ENCODE peak calls at places on chromosomes 2 and 18, in eight cellular contexts. U, N, E, L, G, D, Y and S are unnamed samples. For H3K36me3, the result is how much of the 10 kb centered on the place peaks cover.

GRCh38 chr2:197433770-197434438 is 924 bp downstream of the SF3B1 start:
- DNase-seq in D (no peak), L (no peak), N (no peak), G (no peak), Y (no peak), E (no peak), U (peak), S (no peak)

GRCh38 chr2:229410312-229410711 is 139.2 kb upstream of the PID1 start:
- DNase-seq in E (no peak), G (no peak), Y (no peak), L (no peak), D (no peak), N (no peak), U (no peak), S (no peak)

GRCh38 chr2:183123959-183124221 is 353 bp upstream of the NUP35 start:
- DNase-seq in Y (no peak), D (no peak), G (no peak), E (no peak), L (no peak), N (no peak), U (no peak), S (no peak)

GRCh38 chr18:55582325-55582724 is 5.7 kb downstream of the TCF4 start:
- DNase-seq in N (no peak), L (no peak), U (no peak), E (peak), G (no peak), Y (no peak), D (no peak), S (no peak)

GRCh38 chr2:28649481-28650260 is 102.0 kb upstream of the PPP1CB start:
- DNase-seq in U (peak), E (no peak), G (no peak), L (no peak), Y (peak), N (no peak), D (no peak), S (peak)

GRCh38 chr2:221807706-221808105 is 235.6 kb upstream of the EPHA4 start:
- DNase-seq in Y (no peak), L (no peak), D (no peak), E (no peak), U (no peak), G (no peak), N (no peak), S (no peak)

GRCh38 chr2:77228379-77228778 is 293.8 kb downstream of the LRRTM4 start:
- DNase-seq in E (no peak), N (no peak), L (no peak), D (no peak), G (no peak), Y (no peak), U (peak), S (no peak)

GRCh38 chr2:225615514-225615913 is 216.0 kb downstream of the NYAP2 start:
- DNase-seq in G (no peak), Y (no peak), N (no peak), E (no peak), D (no peak), L (no peak), U (no peak), S (peak)

GRCh38 chr2:6722574-6722973 is 143.1 kb downstream of the CMPK2 start:
- DNase-seq in E (no peak), D (no peak), N (no peak), G (no peak), L (no peak), U (no peak), Y (no peak), S (no peak)

GRCh38 chr2:6723865-6724571 is 141.7 kb downstream of the CMPK2 start:
- DNase-seq in N (no peak), Y (no peak), U (no peak), G (no peak), L (no peak), E (no peak), D (no peak), S (no peak)

GRCh38 chr2:6724572-6725140 is 141.1 kb downstream of the CMPK2 start:
- DNase-seq in G (no peak), D (no peak), U (no peak), L (no peak), N (no peak), Y (no peak), E (no peak), S (no peak)

DNA sequence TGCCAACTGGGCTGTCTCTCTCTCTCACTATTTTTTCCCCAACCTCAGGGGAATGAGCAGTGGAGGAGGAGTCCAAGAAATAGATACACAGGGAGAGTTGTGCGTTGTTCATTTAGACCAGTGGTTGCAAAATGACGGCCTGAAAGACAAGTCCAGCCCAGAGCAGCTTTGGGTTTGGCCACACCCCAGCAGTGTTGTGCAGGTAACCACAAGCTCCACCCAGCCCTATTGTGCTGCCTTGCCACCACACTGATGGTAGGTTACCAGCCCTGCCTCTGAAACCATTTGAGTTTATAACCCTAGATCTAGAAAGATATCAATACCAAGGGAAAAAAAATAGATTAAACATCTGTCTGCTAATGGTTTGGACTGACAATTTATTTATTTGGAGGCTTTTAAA is 144.3 kb downstream of the CMPK2 start:
- DNase-seq in L (no peak), E (no peak), D (no peak), U (no peak), N (no peak), G (no peak), Y (no peak), S (no peak)
- H3K36me3 ChIP-seq in L (under half), E (under half), D (under half), U (under half), N (under half), G (under half), Y (under half), S (under half)

DNA sequence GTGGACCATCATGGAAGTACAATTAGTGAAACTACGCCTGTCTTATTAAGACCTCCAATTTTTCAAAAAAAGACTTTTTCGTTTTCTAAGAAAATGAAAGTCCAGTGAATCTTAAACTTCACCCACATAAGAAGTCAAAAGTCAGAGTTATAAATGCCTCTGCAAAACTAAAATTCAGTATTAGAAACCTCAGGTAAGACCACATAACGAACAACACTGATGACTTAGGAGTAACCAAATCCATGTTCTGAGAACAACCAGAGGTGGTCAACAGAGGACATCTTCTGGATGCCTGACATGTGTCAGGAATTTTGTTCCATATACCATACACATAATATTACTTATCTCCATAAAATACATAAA is 62.4 kb downstream of the RPL31 start:
- DNase-seq in Y (no peak), U (no peak), E (no peak), L (no peak), N (no peak), G (no peak), D (no peak), S (no peak)
- H3K27ac ChIP-seq in Y (no peak), U (peak), E (no peak), L (no peak), N (no peak), G (peak), D (no peak), S (peak)

DNA sequence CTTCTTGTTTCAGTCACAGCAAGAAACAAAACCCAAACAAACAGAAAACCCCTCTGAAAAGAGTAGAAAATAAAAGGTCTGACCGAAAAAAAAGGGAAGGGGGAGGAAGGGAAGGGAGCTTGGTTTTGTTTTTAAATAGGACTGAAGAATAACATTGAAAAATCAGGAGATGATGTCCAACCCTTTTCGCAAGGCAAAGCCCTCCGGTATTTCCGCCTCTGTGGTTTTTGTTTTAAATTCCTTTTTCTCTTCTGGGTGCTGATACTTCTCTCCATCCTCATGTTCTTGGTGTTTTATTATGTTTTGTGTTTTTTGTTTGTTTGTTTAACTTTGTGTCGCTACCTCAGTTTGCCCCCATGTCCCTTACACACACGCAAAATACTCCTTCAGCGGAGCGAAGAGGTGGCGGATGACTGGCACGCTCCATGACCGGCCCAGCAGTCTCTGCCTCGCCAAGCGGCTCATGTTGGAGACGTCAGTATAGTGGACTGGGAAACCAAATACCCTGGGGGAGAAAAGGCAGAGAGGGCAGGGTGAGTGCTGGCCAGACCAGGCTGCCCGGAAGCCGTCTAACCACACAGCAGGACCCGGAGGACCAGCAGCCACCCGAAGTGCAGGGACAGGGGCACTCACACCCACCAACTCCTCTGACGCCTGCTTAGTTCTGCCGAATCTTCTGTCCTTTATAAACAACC is 65.7 kb upstream of the POMC start:
- DNase-seq in E (no peak), N (no peak), Y (no peak), G (no peak), D (no peak), U (no peak), L (no peak), S (no peak)
- H3K36me3 ChIP-seq in E (half or more), N (under half), Y (half or more), G (half or more), D (under half), U (half or more), L (under half), S (under half)

GRCh38 chr2:36965196-36965595 is 1.1 kb downstream of the STRN start:
- DNase-seq in D (no peak), E (no peak), L (no peak), U (peak), N (peak), Y (no peak), G (no peak), S (peak)
- H3K27ac ChIP-seq in D (peak), E (no peak), L (peak), U (no peak), N (peak), Y (peak), G (peak), S (peak)

DNA sequence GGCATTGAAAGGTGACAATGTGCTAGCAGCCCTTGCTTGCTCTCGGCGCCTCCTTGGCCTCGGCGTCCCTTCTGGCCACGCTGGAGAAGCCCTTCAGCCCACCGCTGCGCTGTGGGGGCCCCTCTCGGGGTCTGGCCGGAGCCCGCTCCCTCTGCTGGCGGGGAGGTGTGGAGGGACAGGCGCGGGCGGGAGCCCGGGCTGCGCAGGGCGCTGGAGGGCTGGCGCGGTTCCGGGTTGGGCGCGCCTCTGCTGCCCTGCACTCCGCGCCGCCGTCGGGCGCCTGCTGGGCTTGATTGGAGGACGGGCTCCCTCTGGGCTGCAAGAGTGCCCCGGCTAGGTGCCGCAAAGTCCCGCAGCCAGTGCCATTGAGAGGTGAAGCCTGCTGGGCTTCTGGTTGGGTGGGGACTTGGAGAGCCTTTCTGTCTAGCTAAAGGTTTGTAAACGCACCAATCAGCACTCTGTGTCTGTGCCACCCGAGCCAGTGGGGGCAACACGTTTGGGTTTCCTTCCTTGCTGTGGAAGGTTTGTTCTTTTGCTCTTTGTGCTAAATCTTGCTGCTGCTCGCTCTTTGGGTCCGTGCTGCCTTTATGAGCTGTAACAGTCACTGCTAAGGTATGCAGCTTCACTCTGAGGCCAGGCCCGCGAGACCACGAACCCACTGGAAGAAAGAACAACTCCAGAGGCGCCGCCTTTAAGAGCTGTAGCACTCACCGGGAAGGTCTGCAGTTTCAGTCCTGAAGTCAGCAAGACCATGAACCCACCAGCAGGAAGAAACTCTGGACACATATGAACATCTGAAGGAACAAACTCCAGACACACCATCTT is 14.8 kb upstream of the IMP4 start:
- DNase-seq in G (no peak), E (peak), L (no peak), Y (no peak), D (no peak), N (peak), U (peak), S (peak)
- H3K36me3 ChIP-seq in G (under half), E (under half), L (under half), Y (under half), D (under half), N (under half), U (under half), S (under half)

GRCh38 chr18:3059272-3059671 is 46.3 kb upstream of the LPIN2 start:
- DNase-seq in Y (no peak), U (no peak), E (no peak), D (no peak), N (no peak), G (no peak), L (peak), S (no peak)

GRCh38 chr18:3057526-3057925 is 44.6 kb upstream of the LPIN2 start:
- DNase-seq in U (no peak), D (no peak), L (no peak), E (no peak), N (no peak), Y (no peak), G (no peak), S (no peak)

GRCh38 chr18:3060667-3061580 is 48.0 kb upstream of the LPIN2 start:
- DNase-seq in N (no peak), Y (no peak), L (peak), G (no peak), E (no peak), D (peak), U (peak), S (no peak)

GRCh38 chr18:3056311-3056710 is 43.4 kb upstream of the LPIN2 start:
- DNase-seq in N (no peak), G (no peak), E (no peak), U (no peak), D (no peak), L (no peak), Y (no peak), S (no peak)

DNA sequence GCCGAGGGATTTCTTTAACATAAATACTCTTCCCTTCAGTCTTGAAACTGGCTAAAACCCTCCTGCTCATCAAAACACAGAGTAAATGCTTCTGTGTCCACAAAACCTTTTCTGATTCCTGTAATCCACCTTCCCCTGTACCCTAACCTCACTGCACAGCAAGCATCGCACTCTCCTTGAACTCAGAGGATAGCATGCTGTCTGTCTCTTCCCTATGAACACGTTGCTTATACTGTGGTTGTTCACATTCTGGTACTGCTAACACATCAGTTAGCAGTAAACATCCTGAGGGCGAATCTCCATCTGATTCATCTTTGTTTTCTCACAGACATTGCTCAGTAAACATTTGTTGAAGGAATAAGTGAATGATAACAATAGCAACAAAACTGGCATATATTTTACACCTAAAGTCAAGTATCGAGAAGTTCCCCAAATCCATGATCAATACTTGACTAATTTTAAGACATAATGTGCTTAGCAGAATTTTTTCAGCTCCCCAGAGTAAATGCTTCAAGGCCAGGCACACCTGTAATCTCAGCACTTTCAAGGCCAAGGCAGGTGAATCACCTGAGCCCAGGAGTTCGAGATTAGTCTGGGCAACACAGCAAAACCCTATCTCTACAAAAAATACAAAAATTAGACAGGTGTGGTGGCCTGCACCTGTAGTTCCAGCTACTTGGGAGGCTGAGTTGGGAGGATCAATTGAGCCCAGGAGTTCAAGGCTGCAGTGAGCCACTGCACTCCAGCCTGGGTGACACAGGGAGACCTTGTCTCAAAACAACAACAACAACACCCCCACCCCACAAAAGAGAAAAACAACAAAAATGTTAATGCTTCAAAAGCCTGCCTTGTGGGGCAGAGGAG is 45.6 kb upstream of the LPIN2 start:
- DNase-seq in G (no peak), E (no peak), U (peak), N (no peak), L (peak), D (no peak), Y (no peak), S (no peak)
- H3K27ac ChIP-seq in G (no peak), E (no peak), U (no peak), N (no peak), L (peak), D (no peak), Y (no peak), S (no peak)